ENCODE peak calls at places on chromosomes 16 and 17, in seven cellular contexts. One of them, this sample, is unnamed.

GRCh38 chr16:88446736-88447135 is 6.3 kb upstream of the ZFPM1 start:
- DNase-seq in SK-N-SH: no peak
- DNase-seq in HepG2: no peak
- DNase-seq in HCT116: no peak
- DNase-seq in GM12878: no peak
- DNase-seq in GM23338: no peak
- DNase-seq in HL-60: no peak
- DNase-seq in this sample: no peak

GRCh38 chr17:44361292-44362055 is 2.2 kb downstream of the FAM171A2 start:
- DNase-seq in HepG2: no peak
- DNase-seq in HL-60: no peak
- DNase-seq in GM23338: peak; percentile 39
- DNase-seq in SK-N-SH: no peak
- DNase-seq in GM12878: no peak
- DNase-seq in HCT116: no peak
- DNase-seq in this sample: no peak

GRCh38 chr17:35788504-35788998 is 6.9 kb downstream of the MMP28 start:
- DNase-seq in HepG2: no peak
- DNase-seq in HL-60: no peak
- DNase-seq in SK-N-SH: peak; percentile 44
- DNase-seq in GM12878: no peak
- DNase-seq in GM23338: no peak
- DNase-seq in HCT116: no peak
- DNase-seq in this sample: no peak

GRCh38 chr16:89326721-89327120 is 109.2 kb downstream of the ZNF778 start:
- DNase-seq in SK-N-SH: no peak
- DNase-seq in HCT116: no peak
- DNase-seq in GM12878: no peak
- DNase-seq in GM23338: peak; percentile 61
- DNase-seq in HL-60: no peak
- DNase-seq in HepG2: no peak
- DNase-seq in this sample: no peak

GRCh38 chr17:77849203-77849602 is 109.3 kb upstream of the TNRC6C start:
- DNase-seq in GM23338: no peak
- DNase-seq in HCT116: no peak
- DNase-seq in HepG2: no peak
- DNase-seq in HL-60: no peak
- DNase-seq in GM12878: no peak
- DNase-seq in SK-N-SH: no peak
- DNase-seq in this sample: no peak

GRCh38 chr16:2820836-2821482 is 3.9 kb downstream of the PRSS21 start:
- DNase-seq in SK-N-SH: peak; percentile 62
- DNase-seq in HCT116: no peak
- DNase-seq in GM23338: no peak
- DNase-seq in HL-60: no peak
- DNase-seq in HepG2: no peak
- DNase-seq in GM12878: no peak
- DNase-seq in this sample: no peak

GRCh38 chr16:10535461-10535860 is 44.9 kb downstream of the EMP2 start:
- DNase-seq in HepG2: no peak
- DNase-seq in HL-60: no peak
- DNase-seq in SK-N-SH: no peak
- DNase-seq in HCT116: no peak
- DNase-seq in GM23338: no peak
- DNase-seq in GM12878: no peak
- DNase-seq in this sample: no peak

GRCh38 chr17:20944014-20944905 is 98.6 kb downstream of the USP22 start:
- DNase-seq in HL-60: no peak
- DNase-seq in GM12878: no peak
- DNase-seq in SK-N-SH: no peak
- DNase-seq in GM23338: peak; percentile 87
- DNase-seq in HepG2: peak; percentile 37
- DNase-seq in HCT116: peak; percentile 36
- DNase-seq in this sample: no peak

GRCh38 chr17:78883090-78883532 is 19.9 kb downstream of the CEP295NL start:
- DNase-seq in HepG2: peak; percentile 92
- DNase-seq in GM23338: no peak
- DNase-seq in HL-60: peak; percentile 76
- DNase-seq in HCT116: peak; percentile 71
- DNase-seq in SK-N-SH: peak; percentile 94
- DNase-seq in GM12878: no peak
- DNase-seq in this sample: peak; percentile 22

GRCh38 chr17:63946440-63947363 is 14.6 kb upstream of the CD79B start:
- DNase-seq in SK-N-SH: peak; percentile 91
- DNase-seq in HL-60: peak; percentile 72
- DNase-seq in GM12878: no peak
- DNase-seq in GM23338: peak; percentile 78
- DNase-seq in HepG2: peak; percentile 48
- DNase-seq in HCT116: peak; percentile 22
- DNase-seq in this sample: peak; percentile 22

GRCh38 chr17:82105882-82106696 is 8.1 kb upstream of the FASN start:
- DNase-seq in HL-60: peak; percentile 90
- DNase-seq in HepG2: peak; percentile 94
- DNase-seq in GM23338: peak; percentile 89
- DNase-seq in GM12878: peak; percentile 51
- DNase-seq in HCT116: peak; percentile 82
- DNase-seq in SK-N-SH: peak; percentile 97
- DNase-seq in this sample: no peak

GRCh38 chr16:1262846-1263221 is 7.0 kb downstream of the TPSD1 start:
- DNase-seq in GM23338: no peak
- DNase-seq in HepG2: no peak
- DNase-seq in HL-60: no peak
- DNase-seq in HCT116: no peak
- DNase-seq in GM12878: no peak
- DNase-seq in SK-N-SH: no peak
- DNase-seq in this sample: no peak

GRCh38 chr17:74369221-74369620 is 1.9 kb downstream of the GPR142 start:
- DNase-seq in HepG2: no peak
- DNase-seq in HCT116: no peak
- DNase-seq in GM23338: peak; percentile 66
- DNase-seq in HL-60: peak; percentile 80
- DNase-seq in SK-N-SH: no peak
- DNase-seq in GM12878: no peak
- DNase-seq in this sample: no peak

GRCh38 chr17:33091271-33091670 is 99.6 kb downstream of the SPACA3 start:
- DNase-seq in SK-N-SH: no peak
- DNase-seq in HepG2: no peak
- DNase-seq in HCT116: no peak
- DNase-seq in GM23338: no peak
- DNase-seq in HL-60: no peak
- DNase-seq in GM12878: no peak
- DNase-seq in this sample: no peak

GRCh38 chr17:50559674-50560184 is 786 bp upstream of the CACNA1G start:
- DNase-seq in HCT116: peak; percentile 64
- DNase-seq in HepG2: no peak
- DNase-seq in SK-N-SH: peak; percentile 82
- DNase-seq in HL-60: no peak
- DNase-seq in GM12878: no peak
- DNase-seq in GM23338: peak; percentile 98
- DNase-seq in this sample: no peak

GRCh38 chr17:42784361-42784760 is 4.0 kb downstream of the WNK4 start:
- DNase-seq in HepG2: no peak
- DNase-seq in SK-N-SH: no peak
- DNase-seq in HCT116: no peak
- DNase-seq in GM23338: no peak
- DNase-seq in HL-60: peak; percentile 36
- DNase-seq in GM12878: no peak
- DNase-seq in this sample: no peak

GRCh38 chr16:83723901-83724300 is 83.9 kb upstream of the HSBP1 start:
- DNase-seq in HCT116: no peak
- DNase-seq in GM12878: no peak
- DNase-seq in GM23338: no peak
- DNase-seq in HepG2: no peak
- DNase-seq in SK-N-SH: no peak
- DNase-seq in HL-60: no peak
- DNase-seq in this sample: no peak

GRCh38 chr17:15512310-15512709 is 44.9 kb upstream of the CDRT4 start:
- DNase-seq in HL-60: no peak
- DNase-seq in GM12878: no peak
- DNase-seq in HCT116: no peak
- DNase-seq in GM23338: no peak
- DNase-seq in SK-N-SH: no peak
- DNase-seq in HepG2: no peak
- DNase-seq in this sample: no peak

GRCh38 chr16:65201446-65202010 is 79.7 kb upstream of the CDH11 start:
- DNase-seq in HepG2: no peak
- DNase-seq in SK-N-SH: no peak
- DNase-seq in GM23338: no peak
- DNase-seq in GM12878: no peak
- DNase-seq in HCT116: no peak
- DNase-seq in HL-60: no peak
- DNase-seq in this sample: no peak

GRCh38 chr17:63635787-63636186 is 13.6 kb downstream of the MAP3K3 start:
- DNase-seq in HCT116: no peak
- DNase-seq in GM23338: no peak
- DNase-seq in GM12878: no peak
- DNase-seq in HepG2: no peak
- DNase-seq in SK-N-SH: no peak
- DNase-seq in HL-60: no peak
- DNase-seq in this sample: no peak

GRCh38 chr17:17933775-17934174 is 38.4 kb downstream of the TOM1L2 start:
- DNase-seq in GM23338: no peak
- DNase-seq in HL-60: no peak
- DNase-seq in SK-N-SH: no peak
- DNase-seq in GM12878: no peak
- DNase-seq in HepG2: no peak
- DNase-seq in HCT116: no peak
- DNase-seq in this sample: no peak

GRCh38 chr17:72661093-72661944 is 431.2 kb downstream of the SLC39A11 start:
- DNase-seq in HCT116: peak; percentile 97
- DNase-seq in HL-60: no peak
- DNase-seq in HepG2: peak; percentile 98
- DNase-seq in SK-N-SH: peak; percentile 27
- DNase-seq in GM12878: no peak
- DNase-seq in GM23338: no peak
- DNase-seq in this sample: no peak

GRCh38 chr17:79874329-79874981 is 35.2 kb upstream of the CBX4 start:
- DNase-seq in GM12878: no peak
- DNase-seq in SK-N-SH: peak; percentile 80
- DNase-seq in HCT116: peak; percentile 72
- DNase-seq in GM23338: peak; percentile 79
- DNase-seq in HL-60: peak; percentile 32
- DNase-seq in HepG2: peak; percentile 48
- DNase-seq in this sample: no peak

GRCh38 chr16:82016268-82016667 is 5.0 kb upstream of the SDR42E1 start:
- DNase-seq in HepG2: no peak
- DNase-seq in GM23338: peak; percentile 70
- DNase-seq in GM12878: no peak
- DNase-seq in SK-N-SH: peak; percentile 34
- DNase-seq in HCT116: peak; percentile 52
- DNase-seq in HL-60: no peak
- DNase-seq in this sample: no peak
- TF ChIP-seq POLR2AphosphoS5 in HepG2: no peak
- TF ChIP-seq POLR2AphosphoS5 in GM23338: no peak
- TF ChIP-seq POLR2AphosphoS5 in GM12878: no peak
- TF ChIP-seq POLR2AphosphoS5 in SK-N-SH: no peak
- TF ChIP-seq POLR2AphosphoS5 in HCT116: no peak
- TF ChIP-seq POLR2AphosphoS5 in HL-60: no peak
- TF ChIP-seq POLR2AphosphoS5 in this sample: no peak

GRCh38 chr16:81443688-81444447 is 740 bp upstream of the CMIP start:
- DNase-seq in GM12878: no peak
- DNase-seq in GM23338: peak; percentile 54
- DNase-seq in HepG2: no peak
- DNase-seq in SK-N-SH: no peak
- DNase-seq in HCT116: no peak
- DNase-seq in HL-60: no peak
- DNase-seq in this sample: no peak
- TF ChIP-seq REST in GM12878: no peak
- TF ChIP-seq REST in GM23338: no peak
- TF ChIP-seq REST in HepG2: no peak
- TF ChIP-seq REST in SK-N-SH: no peak
- TF ChIP-seq REST in HCT116: no peak
- TF ChIP-seq REST in HL-60: no peak
- TF ChIP-seq REST in this sample: no peak

DNA sequence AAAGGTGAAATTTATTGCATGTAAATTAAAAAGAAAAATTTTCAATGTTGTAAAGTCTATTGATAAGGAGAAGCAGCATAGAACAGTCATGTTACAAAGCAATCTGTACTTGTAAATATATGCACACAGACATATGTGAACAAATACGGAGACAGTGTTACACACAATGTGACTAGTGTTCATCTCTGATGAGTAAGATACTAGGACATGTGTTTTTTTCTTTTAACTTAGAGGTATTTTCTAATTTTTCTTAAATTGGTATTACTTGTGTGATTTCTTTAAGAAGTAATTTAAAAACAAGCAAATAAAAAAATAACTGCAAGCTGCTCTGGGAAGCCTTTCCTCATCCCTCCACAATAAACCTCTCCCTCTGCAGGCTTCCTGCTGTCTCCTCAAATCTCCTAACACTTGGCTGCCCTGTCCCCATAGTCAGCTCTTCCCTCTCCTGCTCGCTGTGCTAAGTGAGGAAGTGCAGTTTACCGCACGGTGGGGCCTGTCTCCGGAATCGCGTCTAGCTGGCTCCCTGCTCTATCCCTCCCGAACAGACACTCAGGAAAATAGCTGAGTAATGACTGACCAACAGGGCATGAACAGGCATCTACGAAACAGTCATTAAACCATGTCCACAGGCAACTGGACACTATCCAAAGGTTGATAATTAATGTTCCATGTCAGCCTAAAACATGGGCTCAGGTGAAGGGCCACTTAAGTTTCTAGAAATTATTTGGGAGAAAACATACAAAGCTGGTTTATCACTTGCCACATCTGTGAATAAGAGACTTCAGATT is 35.9 kb downstream of the CMTM4 start:
- DNase-seq in HL-60: peak; percentile 57
- DNase-seq in GM12878: no peak
- DNase-seq in GM23338: peak; percentile 45
- DNase-seq in HCT116: no peak
- DNase-seq in HepG2: peak; percentile 84
- DNase-seq in SK-N-SH: peak; percentile 72
- DNase-seq in this sample: no peak
- TF ChIP-seq CTCF in HL-60: no peak
- TF ChIP-seq CTCF in GM12878: no peak
- TF ChIP-seq CTCF in GM23338: no peak
- TF ChIP-seq CTCF in HCT116: no peak
- TF ChIP-seq CTCF in HepG2: peak; percentile 77
- TF ChIP-seq CTCF in SK-N-SH: peak; percentile 48
- TF ChIP-seq CTCF in this sample: peak; percentile 18

GRCh38 chr16:57316390-57317017 is 32.0 kb upstream of the PLLP start:
- DNase-seq in HCT116: peak; percentile 75
- DNase-seq in GM23338: no peak
- DNase-seq in HL-60: no peak
- DNase-seq in GM12878: no peak
- DNase-seq in HepG2: no peak
- DNase-seq in SK-N-SH: no peak
- DNase-seq in this sample: no peak
- TF ChIP-seq POLR2AphosphoS5 in HCT116: peak; percentile 50
- TF ChIP-seq POLR2AphosphoS5 in GM23338: no peak
- TF ChIP-seq POLR2AphosphoS5 in HL-60: no peak
- TF ChIP-seq POLR2AphosphoS5 in GM12878: no peak
- TF ChIP-seq POLR2AphosphoS5 in HepG2: no peak
- TF ChIP-seq POLR2AphosphoS5 in SK-N-SH: no peak
- TF ChIP-seq POLR2AphosphoS5 in this sample: no peak